ENCODE peak calls at places on chromosomes 4 and X, in five cellular contexts. W, N, C, I and P are unnamed samples.

GRCh38 chr4:86387013-86387412 is 27.2 kb upstream of the MAPK10 start:
- DNase-seq in W (peak), N (no peak), C (no peak), I (no peak), P (no peak)

GRCh38 chr4:140469806-140470733 is 28.0 kb downstream of the MGAT4D start:
- DNase-seq in W (no peak), N (no peak), C (no peak), I (no peak), P (no peak)

GRCh38 chr4:117429061-117429460 is 343.7 kb upstream of the TRAM1L1 start:
- DNase-seq in W (peak), N (no peak), C (no peak), I (no peak), P (no peak)

GRCh38 chr4:108787106-108787505 is 24.3 kb upstream of the ETNPPL start:
- DNase-seq in W (no peak), N (no peak), C (no peak), I (no peak), P (no peak)

GRCh38 chr4:85489273-85489672 is 14.3 kb downstream of the ARHGAP24 start:
- DNase-seq in W (no peak), N (peak), C (no peak), I (no peak), P (no peak)

GRCh38 chr4:155809835-155810234 is 51.0 kb downstream of the GUCY1B1 start:
- DNase-seq in W (peak), N (peak), C (no peak), I (no peak), P (peak)

GRCh38 chrX:45775462-45775861 is 574.8 kb upstream of the DIPK2B start:
- DNase-seq in W (no peak), N (peak), C (no peak), I (no peak), P (no peak)

GRCh38 chrX:139851730-139852129 is 81.1 kb downstream of the ATP11C start:
- DNase-seq in W (no peak), N (no peak), C (no peak), I (no peak), P (peak)

GRCh38 chr4:31272662-31273061 is 552.5 kb downstream of the PCDH7 start:
- DNase-seq in W (no peak), N (no peak), C (no peak), I (no peak), P (no peak)

GRCh38 chr4:2155246-2155645 is 86.7 kb downstream of the HAUS3 start:
- DNase-seq in W (no peak), N (no peak), C (no peak), I (no peak), P (no peak)

GRCh38 chr4:963276-964225 is 9.8 kb downstream of the DGKQ start:
- DNase-seq in W (no peak), N (no peak), C (no peak), I (no peak), P (no peak)

GRCh38 chr4:145825255-145825654 is 113.4 kb downstream of the ZNF827 start:
- DNase-seq in W (no peak), N (no peak), C (no peak), I (no peak), P (no peak)

GRCh38 chr4:73018595-73018994 is 50.9 kb downstream of the COX18 start:
- DNase-seq in W (no peak), N (no peak), C (no peak), I (no peak), P (no peak)

GRCh38 chr4:73019462-73020047 is 50.0 kb downstream of the COX18 start:
- DNase-seq in W (peak), N (peak), C (no peak), I (no peak), P (peak)

DNA sequence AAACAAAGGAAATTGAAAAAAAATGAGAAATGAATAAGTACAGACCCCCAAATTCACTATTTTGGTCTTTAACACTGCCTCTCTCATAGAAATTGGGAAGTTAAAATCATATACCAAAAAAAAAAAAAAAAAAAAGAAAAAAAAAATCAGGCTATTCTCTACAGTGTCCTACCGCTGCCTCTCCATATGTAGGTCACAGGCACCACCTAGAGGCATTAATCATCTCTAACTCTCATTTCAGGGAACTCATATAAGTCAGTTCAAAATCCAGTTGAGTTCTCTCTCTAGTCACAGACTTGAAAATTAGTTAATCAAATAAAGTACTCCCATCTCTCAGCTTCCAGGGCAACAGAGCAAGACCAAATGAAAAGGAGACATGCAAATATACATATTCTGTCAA is 47.9 kb downstream of the COX18 start:
- DNase-seq in W (peak), N (peak), C (no peak), I (no peak), P (peak)
- TF ChIP-seq CTCF in W (peak), N (peak), C (no peak), I (peak), P (peak)

DNA sequence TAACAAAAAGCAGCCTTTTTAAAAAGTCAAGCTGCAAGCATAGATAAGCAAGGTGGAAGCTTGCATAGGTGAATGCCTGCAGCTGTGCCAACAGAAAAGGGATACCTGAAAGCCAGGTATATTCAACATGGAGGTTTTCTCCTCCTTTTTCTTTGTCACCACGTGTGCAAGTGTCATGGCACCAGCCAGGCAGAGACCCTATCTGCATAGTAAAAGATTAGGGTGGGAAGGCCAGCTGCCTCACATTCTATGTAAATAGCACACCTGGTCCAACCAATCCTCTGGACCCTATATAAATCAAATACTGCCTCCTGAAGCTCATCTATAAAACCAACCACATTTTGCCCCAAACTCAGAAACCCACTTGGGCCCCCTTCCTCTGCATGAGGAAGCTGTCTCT is 28.0 kb upstream of the PLK4 start:
- DNase-seq in W (no peak), N (no peak), C (no peak), I (no peak), P (no peak)
- TF ChIP-seq CTCF in W (no peak), N (no peak), C (no peak), I (no peak), P (no peak)

DNA sequence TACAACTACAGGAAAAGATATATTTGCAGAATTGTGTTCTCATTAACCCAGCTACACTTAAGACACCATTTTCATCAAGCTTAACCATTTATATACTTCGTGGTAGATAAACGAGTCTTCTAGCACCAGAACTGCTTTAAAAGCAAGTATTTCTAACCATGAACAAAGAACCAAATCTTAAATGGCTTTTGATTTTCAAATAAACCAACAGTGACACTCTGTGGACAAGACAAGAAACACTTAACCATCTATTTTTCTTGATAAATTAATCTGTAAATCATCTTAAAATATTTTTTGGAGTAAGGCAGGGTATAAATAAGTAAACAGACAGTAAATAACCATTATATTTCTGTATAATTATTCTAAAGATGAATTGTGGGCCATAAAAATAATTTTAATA is 10.2 kb downstream of the BEND2 start:
- DNase-seq in W (no peak), N (peak), C (no peak), I (peak), P (no peak)
- TF ChIP-seq CTCF in W (no peak), N (no peak), C (peak), I (peak), P (no peak)

GRCh38 chr4:103996637-103997036 is 276.9 kb upstream of the TACR3 start:
- DNase-seq in W (peak), N (peak), C (no peak), I (peak), P (peak)

GRCh38 chr4:103996059-103996458 is 276.3 kb upstream of the TACR3 start:
- DNase-seq in W (no peak), N (peak), C (no peak), I (no peak), P (no peak)

GRCh38 chr4:103998752-103999151 is 279.0 kb upstream of the TACR3 start:
- DNase-seq in W (no peak), N (no peak), C (no peak), I (no peak), P (no peak)

GRCh38 chr4:103994059-103994458 is 274.3 kb upstream of the TACR3 start:
- DNase-seq in W (peak), N (no peak), C (no peak), I (no peak), P (no peak)
- TF ChIP-seq CTCF in W (peak), N (no peak), C (no peak), I (peak), P (no peak)

GRCh38 chr4:163356104-163356503 is 12.4 kb downstream of the NPY5R start:
- DNase-seq in W (no peak), N (no peak), C (no peak), I (no peak), P (no peak)
- TF ChIP-seq CTCF in W (no peak), N (no peak), C (no peak), I (no peak), P (no peak)

DNA sequence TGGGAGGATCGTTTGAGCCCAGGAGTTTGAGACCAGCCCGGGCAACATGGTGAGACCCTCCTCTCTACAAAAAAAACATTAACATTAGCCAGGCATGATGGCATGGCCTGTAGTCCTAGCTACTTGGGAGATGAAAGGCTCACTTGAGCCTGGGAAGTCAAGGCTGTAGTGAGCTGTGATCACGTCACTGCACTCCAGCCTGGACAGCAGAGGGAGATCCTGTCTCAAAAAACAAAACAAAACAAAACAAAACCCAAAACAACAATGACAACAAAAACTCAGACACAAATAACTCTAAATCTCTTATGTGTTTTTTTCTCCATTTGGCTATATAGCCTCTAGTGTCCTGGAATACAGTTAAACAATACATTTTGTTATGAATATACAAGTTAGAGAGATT is 127.3 kb upstream of the STK26 start:
- DNase-seq in W (no peak), N (no peak), C (no peak), I (no peak), P (no peak)
- TF ChIP-seq CTCF in W (no peak), N (no peak), C (no peak), I (no peak), P (no peak)